ENCODE peak calls at places on chromosome 12, in five cellular contexts. One of them, this sample, is unnamed.

GRCh38 chr12:121214855-121215745 is 5.2 kb downstream of the P2RX4 start:
- DNase-seq in left lung: no peak
- DNase-seq in CD8-positive, alpha-beta T cell: no peak
- DNase-seq in CD4-positive, CD25-positive, alpha-beta regulatory T cell: no peak
- DNase-seq in small intestine: peak; percentile 97
- DNase-seq in this sample: no peak

GRCh38 chr12:108146035-108146893 is 17.2 kb downstream of the WSCD2 start:
- DNase-seq in small intestine: no peak
- DNase-seq in left lung: no peak
- DNase-seq in CD8-positive, alpha-beta T cell: no peak
- DNase-seq in CD4-positive, CD25-positive, alpha-beta regulatory T cell: no peak
- DNase-seq in this sample: no peak

GRCh38 chr12:18454330-18454729 is 193.0 kb downstream of the PIK3C2G start:
- DNase-seq in CD8-positive, alpha-beta T cell: no peak
- DNase-seq in left lung: no peak
- DNase-seq in small intestine: no peak
- DNase-seq in CD4-positive, CD25-positive, alpha-beta regulatory T cell: no peak
- DNase-seq in this sample: no peak

GRCh38 chr12:126309278-126309677 is 1244.0 kb downstream of the AACS start:
- DNase-seq in CD8-positive, alpha-beta T cell: no peak
- DNase-seq in left lung: no peak
- DNase-seq in CD4-positive, CD25-positive, alpha-beta regulatory T cell: no peak
- DNase-seq in small intestine: no peak
- DNase-seq in this sample: no peak

GRCh38 chr12:46938071-46938678 is 112.4 kb upstream of the SLC38A4 start:
- DNase-seq in CD4-positive, CD25-positive, alpha-beta regulatory T cell: no peak
- DNase-seq in small intestine: no peak
- DNase-seq in CD8-positive, alpha-beta T cell: no peak
- DNase-seq in left lung: no peak
- DNase-seq in this sample: no peak

GRCh38 chr12:113996026-113996425 is 29.9 kb upstream of the RBM19 start:
- DNase-seq in small intestine: no peak
- DNase-seq in CD4-positive, CD25-positive, alpha-beta regulatory T cell: no peak
- DNase-seq in CD8-positive, alpha-beta T cell: no peak
- DNase-seq in left lung: no peak
- DNase-seq in this sample: no peak

GRCh38 chr12:119369907-119370546 is 35.5 kb downstream of the CCDC60 start:
- DNase-seq in small intestine: no peak
- DNase-seq in CD4-positive, CD25-positive, alpha-beta regulatory T cell: no peak
- DNase-seq in CD8-positive, alpha-beta T cell: no peak
- DNase-seq in left lung: no peak
- DNase-seq in this sample: no peak

GRCh38 chr12:72011374-72011773 is 72.7 kb downstream of the TPH2 start:
- DNase-seq in CD4-positive, CD25-positive, alpha-beta regulatory T cell: no peak
- DNase-seq in CD8-positive, alpha-beta T cell: no peak
- DNase-seq in small intestine: no peak
- DNase-seq in left lung: no peak
- DNase-seq in this sample: no peak

GRCh38 chr12:122527478-122527944 is 462 bp downstream of the KNTC1 start:
- DNase-seq in CD4-positive, CD25-positive, alpha-beta regulatory T cell: peak; percentile 32
- DNase-seq in small intestine: peak; percentile 49
- DNase-seq in CD8-positive, alpha-beta T cell: no peak
- DNase-seq in left lung: peak; percentile 46
- DNase-seq in this sample: no peak

GRCh38 chr12:119729871-119730270 is 61.9 kb downstream of the PRKAB1 start:
- DNase-seq in left lung: no peak
- DNase-seq in CD8-positive, alpha-beta T cell: no peak
- DNase-seq in small intestine: no peak
- DNase-seq in CD4-positive, CD25-positive, alpha-beta regulatory T cell: no peak
- DNase-seq in this sample: no peak

GRCh38 chr12:127304751-127305725 is 961.9 kb upstream of the TMEM132C start:
- DNase-seq in CD8-positive, alpha-beta T cell: no peak
- DNase-seq in left lung: no peak
- DNase-seq in CD4-positive, CD25-positive, alpha-beta regulatory T cell: no peak
- DNase-seq in small intestine: no peak
- DNase-seq in this sample: no peak

GRCh38 chr12:119381471-119382235 is 47.1 kb downstream of the CCDC60 start:
- DNase-seq in CD8-positive, alpha-beta T cell: no peak
- DNase-seq in CD4-positive, CD25-positive, alpha-beta regulatory T cell: no peak
- DNase-seq in left lung: no peak
- DNase-seq in small intestine: no peak
- DNase-seq in this sample: no peak

GRCh38 chr12:203462-204260 is 10.3 kb downstream of the SLC6A12 start:
- DNase-seq in CD4-positive, CD25-positive, alpha-beta regulatory T cell: no peak
- DNase-seq in left lung: no peak
- DNase-seq in small intestine: no peak
- DNase-seq in CD8-positive, alpha-beta T cell: no peak
- DNase-seq in this sample: no peak

GRCh38 chr12:111686574-111687105 is 787 bp downstream of the ACAD10 start:
- DNase-seq in CD8-positive, alpha-beta T cell: no peak
- DNase-seq in small intestine: peak; percentile 2
- DNase-seq in CD4-positive, CD25-positive, alpha-beta regulatory T cell: no peak
- DNase-seq in left lung: no peak
- DNase-seq in this sample: no peak

GRCh38 chr12:94304566-94305061 is 155.1 kb downstream of the CEP83 start:
- DNase-seq in left lung: no peak
- DNase-seq in CD4-positive, CD25-positive, alpha-beta regulatory T cell: no peak
- DNase-seq in small intestine: no peak
- DNase-seq in CD8-positive, alpha-beta T cell: no peak
- DNase-seq in this sample: no peak

GRCh38 chr12:14982986-14983385 is 10.1 kb downstream of the PDE6H start:
- DNase-seq in left lung: no peak
- DNase-seq in small intestine: no peak
- DNase-seq in CD8-positive, alpha-beta T cell: no peak
- DNase-seq in CD4-positive, CD25-positive, alpha-beta regulatory T cell: no peak
- DNase-seq in this sample: no peak

GRCh38 chr12:66043035-66043434 is 87.5 kb downstream of the LLPH start:
- DNase-seq in small intestine: no peak
- DNase-seq in CD4-positive, CD25-positive, alpha-beta regulatory T cell: no peak
- DNase-seq in CD8-positive, alpha-beta T cell: no peak
- DNase-seq in left lung: no peak
- DNase-seq in this sample: no peak

GRCh38 chr12:66041651-66042363 is 88.7 kb downstream of the LLPH start:
- DNase-seq in CD8-positive, alpha-beta T cell: no peak
- DNase-seq in small intestine: no peak
- DNase-seq in CD4-positive, CD25-positive, alpha-beta regulatory T cell: no peak
- DNase-seq in left lung: no peak
- DNase-seq in this sample: no peak

GRCh38 chr12:66045506-66045905 is 85.0 kb downstream of the LLPH start:
- DNase-seq in CD4-positive, CD25-positive, alpha-beta regulatory T cell: no peak
- DNase-seq in small intestine: no peak
- DNase-seq in left lung: no peak
- DNase-seq in CD8-positive, alpha-beta T cell: no peak
- DNase-seq in this sample: no peak

GRCh38 chr12:66048218-66048842 is 82.2 kb downstream of the LLPH start:
- DNase-seq in left lung: no peak
- DNase-seq in CD8-positive, alpha-beta T cell: no peak
- DNase-seq in CD4-positive, CD25-positive, alpha-beta regulatory T cell: no peak
- DNase-seq in small intestine: peak; percentile 57
- DNase-seq in this sample: no peak

GRCh38 chr12:66044731-66045130 is 85.8 kb downstream of the LLPH start:
- DNase-seq in left lung: no peak
- DNase-seq in CD8-positive, alpha-beta T cell: no peak
- DNase-seq in small intestine: no peak
- DNase-seq in CD4-positive, CD25-positive, alpha-beta regulatory T cell: no peak
- DNase-seq in this sample: no peak
- H3K4me1 ChIP-seq in left lung: no peaks in the 10 kb centered on the region
- H3K4me1 ChIP-seq in CD8-positive, alpha-beta T cell: no peaks in the 10 kb centered on the region
- H3K4me1 ChIP-seq in small intestine: no peaks in the 10 kb centered on the region
- H3K4me1 ChIP-seq in CD4-positive, CD25-positive, alpha-beta regulatory T cell: no peaks in the 10 kb centered on the region
- H3K4me1 ChIP-seq in this sample: no peaks in the 10 kb centered on the region

GRCh38 chr12:32148372-32148771 is 41.7 kb downstream of the BICD1 start:
- DNase-seq in small intestine: no peak
- DNase-seq in CD4-positive, CD25-positive, alpha-beta regulatory T cell: no peak
- DNase-seq in left lung: no peak
- DNase-seq in CD8-positive, alpha-beta T cell: no peak
- DNase-seq in this sample: no peak

GRCh38 chr12:32155041-32155440 is 48.4 kb downstream of the BICD1 start:
- DNase-seq in CD4-positive, CD25-positive, alpha-beta regulatory T cell: no peak
- DNase-seq in left lung: no peak
- DNase-seq in CD8-positive, alpha-beta T cell: no peak
- DNase-seq in small intestine: no peak
- DNase-seq in this sample: no peak

GRCh38 chr12:32149489-32149888 is 42.8 kb downstream of the BICD1 start:
- DNase-seq in small intestine: no peak
- DNase-seq in CD4-positive, CD25-positive, alpha-beta regulatory T cell: no peak
- DNase-seq in left lung: no peak
- DNase-seq in CD8-positive, alpha-beta T cell: no peak
- DNase-seq in this sample: no peak

GRCh38 chr12:32151081-32151480 is 44.4 kb downstream of the BICD1 start:
- DNase-seq in CD8-positive, alpha-beta T cell: no peak
- DNase-seq in small intestine: no peak
- DNase-seq in left lung: no peak
- DNase-seq in CD4-positive, CD25-positive, alpha-beta regulatory T cell: no peak
- DNase-seq in this sample: no peak

DNA sequence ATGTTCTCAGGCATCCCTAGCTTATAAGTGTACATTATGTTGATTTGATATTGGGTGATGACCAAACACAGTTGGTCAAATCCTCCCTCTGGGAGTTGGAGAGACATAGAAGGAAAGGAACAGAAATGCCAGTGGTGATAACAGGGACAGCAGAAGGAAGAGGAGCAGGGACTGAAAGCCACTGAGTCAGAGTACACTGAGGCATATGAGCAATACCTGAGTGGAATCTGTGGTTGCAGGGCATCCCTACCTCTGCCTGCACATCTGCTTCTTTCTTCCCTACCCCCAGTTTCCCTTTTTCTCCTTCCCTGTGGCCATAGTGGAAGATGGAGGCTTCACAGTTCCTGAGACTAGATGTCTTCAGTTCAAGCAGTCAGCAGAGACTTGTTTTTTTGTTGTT is 44.9 kb downstream of the BICD1 start:
- DNase-seq in CD4-positive, CD25-positive, alpha-beta regulatory T cell: no peak
- DNase-seq in small intestine: no peak
- DNase-seq in CD8-positive, alpha-beta T cell: no peak
- DNase-seq in left lung: no peak
- DNase-seq in this sample: no peak
- H3K36me3 ChIP-seq in CD4-positive, CD25-positive, alpha-beta regulatory T cell: peaks cover 7% of the 10 kb centered on the region
- H3K36me3 ChIP-seq in small intestine: no peaks in the 10 kb centered on the region
- H3K36me3 ChIP-seq in CD8-positive, alpha-beta T cell: no peaks in the 10 kb centered on the region
- H3K36me3 ChIP-seq in left lung: no peaks in the 10 kb centered on the region
- H3K36me3 ChIP-seq in this sample: no peaks in the 10 kb centered on the region

GRCh38 chr12:106094304-106094703 is 44.5 kb downstream of the NUAK1 start:
- DNase-seq in CD8-positive, alpha-beta T cell: no peak
- DNase-seq in CD4-positive, CD25-positive, alpha-beta regulatory T cell: no peak
- DNase-seq in small intestine: no peak
- DNase-seq in left lung: no peak
- DNase-seq in this sample: no peak
- H3K4me1 ChIP-seq in CD8-positive, alpha-beta T cell: no peaks in the 10 kb centered on the region
- H3K4me1 ChIP-seq in CD4-positive, CD25-positive, alpha-beta regulatory T cell: no peaks in the 10 kb centered on the region
- H3K4me1 ChIP-seq in small intestine: no peaks in the 10 kb centered on the region
- H3K4me1 ChIP-seq in left lung: no peaks in the 10 kb centered on the region
- H3K4me1 ChIP-seq in this sample: no peaks in the 10 kb centered on the region

DNA sequence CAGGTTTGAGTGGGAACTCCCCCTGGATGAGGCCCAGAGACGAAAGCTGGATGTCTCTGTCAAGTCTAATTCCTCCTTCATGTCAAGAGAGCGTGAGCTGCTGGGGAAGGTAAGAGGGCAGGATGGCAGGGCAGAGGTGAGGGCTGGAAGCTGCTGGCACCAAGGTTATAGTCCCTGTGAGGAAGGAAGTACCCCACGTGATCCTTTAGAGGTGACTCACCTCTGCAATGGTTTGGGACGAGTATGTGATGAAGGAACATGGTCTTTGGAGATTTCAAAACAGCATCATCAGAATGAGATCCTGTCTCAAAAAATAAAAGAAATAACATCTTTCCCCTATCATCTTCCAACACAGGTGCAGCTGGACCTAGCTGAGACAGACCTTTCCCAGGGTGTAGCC is 9.2 kb upstream of the MYL6B start:
- DNase-seq in CD4-positive, CD25-positive, alpha-beta regulatory T cell: no peak
- DNase-seq in left lung: no peak
- DNase-seq in small intestine: no peak
- DNase-seq in CD8-positive, alpha-beta T cell: no peak
- DNase-seq in this sample: no peak
- H3K36me3 ChIP-seq in CD4-positive, CD25-positive, alpha-beta regulatory T cell: peaks cover 67% of the 10 kb centered on the region
- H3K36me3 ChIP-seq in left lung: peaks cover 73% of the 10 kb centered on the region
- H3K36me3 ChIP-seq in small intestine: peaks cover 5% of the 10 kb centered on the region
- H3K36me3 ChIP-seq in CD8-positive, alpha-beta T cell: peaks cover 56% of the 10 kb centered on the region
- H3K36me3 ChIP-seq in this sample: peaks cover 60% of the 10 kb centered on the region

DNA sequence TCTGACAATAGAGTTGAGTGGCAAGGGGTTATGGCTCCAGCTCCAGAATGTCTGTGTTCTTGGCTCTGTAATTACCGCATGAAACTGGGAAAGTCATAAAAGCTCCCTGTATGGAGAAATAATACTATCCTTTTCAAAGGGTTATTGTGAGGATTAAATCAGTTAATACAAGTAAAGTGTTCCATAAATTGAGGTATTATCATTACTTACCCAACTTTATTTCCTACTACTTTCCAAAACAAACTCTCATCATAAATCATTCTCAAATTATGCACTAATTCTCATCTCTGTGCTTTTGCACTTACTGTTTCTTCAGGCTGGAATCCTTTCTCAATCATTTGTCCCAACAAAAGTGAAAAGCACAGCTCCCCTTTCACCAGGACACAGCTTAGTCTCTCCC is 122.0 kb downstream of the GARIN6 start:
- DNase-seq in CD8-positive, alpha-beta T cell: no peak
- DNase-seq in left lung: no peak
- DNase-seq in small intestine: no peak
- DNase-seq in CD4-positive, CD25-positive, alpha-beta regulatory T cell: no peak
- DNase-seq in this sample: no peak
- H3K4me1 ChIP-seq in CD8-positive, alpha-beta T cell: no peaks in the 10 kb centered on the region
- H3K4me1 ChIP-seq in left lung: no peaks in the 10 kb centered on the region
- H3K4me1 ChIP-seq in small intestine: no peaks in the 10 kb centered on the region
- H3K4me1 ChIP-seq in CD4-positive, CD25-positive, alpha-beta regulatory T cell: no peaks in the 10 kb centered on the region
- H3K4me1 ChIP-seq in this sample: no peaks in the 10 kb centered on the region

GRCh38 chr12:131797588-131797934 is 30.6 kb upstream of the MMP17 start:
- DNase-seq in CD4-positive, CD25-positive, alpha-beta regulatory T cell: no peak
- DNase-seq in left lung: no peak
- DNase-seq in small intestine: no peak
- DNase-seq in CD8-positive, alpha-beta T cell: no peak
- DNase-seq in this sample: no peak

GRCh38 chr12:131795064-131795463 is 33.1 kb upstream of the MMP17 start:
- DNase-seq in CD8-positive, alpha-beta T cell: no peak
- DNase-seq in left lung: no peak
- DNase-seq in small intestine: no peak
- DNase-seq in CD4-positive, CD25-positive, alpha-beta regulatory T cell: no peak
- DNase-seq in this sample: no peak

GRCh38 chr12:131795688-131796410 is 32.3 kb upstream of the MMP17 start:
- DNase-seq in CD4-positive, CD25-positive, alpha-beta regulatory T cell: no peak
- DNase-seq in left lung: peak; percentile 72
- DNase-seq in small intestine: no peak
- DNase-seq in CD8-positive, alpha-beta T cell: no peak
- DNase-seq in this sample: no peak

GRCh38 chr12:131796411-131796736 is 31.8 kb upstream of the MMP17 start:
- DNase-seq in small intestine: no peak
- DNase-seq in CD4-positive, CD25-positive, alpha-beta regulatory T cell: no peak
- DNase-seq in left lung: no peak
- DNase-seq in CD8-positive, alpha-beta T cell: no peak
- DNase-seq in this sample: no peak

GRCh38 chr12:131796754-131797587 is 31.2 kb upstream of the MMP17 start:
- DNase-seq in left lung: no peak
- DNase-seq in CD8-positive, alpha-beta T cell: no peak
- DNase-seq in small intestine: no peak
- DNase-seq in CD4-positive, CD25-positive, alpha-beta regulatory T cell: no peak
- DNase-seq in this sample: no peak
- H3K36me3 ChIP-seq in left lung: peaks cover 81% of the 10 kb centered on the region
- H3K36me3 ChIP-seq in CD8-positive, alpha-beta T cell: peaks cover 23% of the 10 kb centered on the region
- H3K36me3 ChIP-seq in small intestine: peaks cover 12% of the 10 kb centered on the region
- H3K36me3 ChIP-seq in CD4-positive, CD25-positive, alpha-beta regulatory T cell: peaks cover 72% of the 10 kb centered on the region
- H3K36me3 ChIP-seq in this sample: peaks cover 16% of the 10 kb centered on the region

GRCh38 chr12:27012239-27012981 is 1.8 kb downstream of the TM7SF3 start:
- DNase-seq in CD8-positive, alpha-beta T cell: no peak
- DNase-seq in CD4-positive, CD25-positive, alpha-beta regulatory T cell: no peak
- DNase-seq in small intestine: no peak
- DNase-seq in left lung: no peak
- DNase-seq in this sample: no peak
- H3K4me1 ChIP-seq in CD8-positive, alpha-beta T cell: peaks cover 25% of the 10 kb centered on the region
- H3K4me1 ChIP-seq in CD4-positive, CD25-positive, alpha-beta regulatory T cell: peaks cover 42% of the 10 kb centered on the region
- H3K4me1 ChIP-seq in small intestine: peaks cover 5% of the 10 kb centered on the region
- H3K4me1 ChIP-seq in left lung: peaks cover 4% of the 10 kb centered on the region
- H3K4me1 ChIP-seq in this sample: peaks cover 33% of the 10 kb centered on the region

This sample was measured in CD8-positive, alpha-beta memory T cell.